ENCODE peak calls at places on chromosomes 1 and 21, in ten cellular contexts. Z is IMR-90; Y is GM23248; X is sigmoid colon; S is nucleus accumbens; T is caudate nucleus; O is stimulated activated CD8-positive, alpha-beta memory T cell treated with anti-CD3 and anti-CD28 coated beads, Interleukin-4, amount 100 ng/mL, for 24 hours; L is T47D; R is WTC11; J is PC-3. A is an unnamed sample.

GRCh38 chr1:15012822-15013221 is 140.7 kb upstream of the TMEM51 start:
- DNase-seq in Z (no peak), Y (no peak), X (no peak), S (no peak), T (no peak), O (no peak), L (no peak), R (no peak), J (no peak), A (no peak)

GRCh38 chr1:246110343-246111219 is 396.5 kb downstream of the SMYD3 start:
- DNase-seq in Z (peak; percentile 78), Y (peak; percentile 5), X (peak; percentile 90), S (no peak), T (no peak), O (no peak), L (no peak), R (no peak), J (no peak), A (no peak)

GRCh38 chr21:37505963-37506362 is 139.4 kb downstream of the DYRK1A start:
- DNase-seq in Z (no peak), Y (no peak), X (no peak), S (no peak), T (no peak), O (no peak), L (no peak), R (no peak), J (no peak), A (no peak)

GRCh38 chr1:39204441-39205081 is at the start of gene MACF1:
- DNase-seq in Z (peak; percentile 98), Y (peak; percentile 94), X (peak; percentile 92), S (peak; percentile 56), T (peak; percentile 23), O (no peak), L (no peak), R (no peak), J (peak; percentile 42), A (no peak)

GRCh38 chr1:28097100-28097472 is 8.7 kb upstream of the EYA3 start:
- DNase-seq in Z (no peak), Y (no peak), X (no peak), S (no peak), T (no peak), O (no peak), L (no peak), R (no peak), J (no peak), A (no peak)

GRCh38 chr1:1910033-1910465 is 5.0 kb upstream of the CALML6 start:
- DNase-seq in Z (no peak), Y (no peak), X (peak; percentile 61), S (no peak), T (no peak), O (no peak), L (no peak), R (no peak), J (no peak), A (no peak)

GRCh38 chr1:226404063-226404903 is 3.6 kb downstream of the PARP1 start:
- DNase-seq in Z (peak; percentile 68), Y (peak; percentile 32), X (no peak), S (no peak), T (no peak), O (no peak), L (no peak), R (no peak), J (peak; percentile 18), A (no peak)

GRCh38 chr21:34553199-34553952 is 41.4 kb upstream of the KCNE1 start:
- DNase-seq in Z (peak; percentile 82), Y (peak; percentile 88), X (no peak), S (no peak), T (no peak), O (no peak), L (no peak), R (no peak), J (peak; percentile 90), A (no peak)

GRCh38 chr1:169604781-169605560 is 18.7 kb upstream of the F5 start:
- DNase-seq in Z (no peak), Y (no peak), X (no peak), S (no peak), T (no peak), O (no peak), L (no peak), R (no peak), J (no peak), A (no peak)

GRCh38 chr1:147853391-147853790 is 49.2 kb upstream of the GJA8 start:
- DNase-seq in Z (peak; percentile 11), Y (peak; percentile 71), X (no peak), S (no peak), T (no peak), O (no peak), L (no peak), R (no peak), J (peak; percentile 22), A (no peak)

GRCh38 chr1:1240822-1241587 is 5.5 kb downstream of the C1QTNF12 start:
- DNase-seq in Z (no peak), Y (peak; percentile 38), X (no peak), S (no peak), T (no peak), O (no peak), L (peak; percentile 98), R (no peak), J (no peak), A (no peak)

GRCh38 chr1:228664399-228664914 is 70.8 kb upstream of the RHOU start:
- DNase-seq in Z (peak; percentile 50), Y (peak; percentile 71), X (peak; percentile 84), S (peak; percentile 74), T (peak; percentile 12), O (peak; percentile 62), L (peak; percentile 66), R (peak; percentile 84), J (peak; percentile 92), A (no peak)

GRCh38 chr1:207672525-207673130 is 27.7 kb downstream of the CR1L start:
- DNase-seq in Z (peak; percentile 21), Y (peak; percentile 59), X (no peak), S (peak; percentile 17), T (no peak), O (no peak), L (peak; percentile 64), R (peak; percentile 47), J (peak; percentile 86), A (no peak)

GRCh38 chr1:159009704-159010361 is at the start of gene IFI16:
- DNase-seq in Z (peak; percentile 96), Y (peak; percentile 97), X (peak; percentile 69), S (peak; percentile 23), T (no peak), O (no peak), L (no peak), R (no peak), J (peak; percentile 48), A (no peak)

GRCh38 chr1:32539584-32540571 is 651 bp downstream of the ZBTB8A start:
- DNase-seq in Z (peak; percentile 54), Y (peak; percentile 79), X (peak; percentile 59), S (peak; percentile 2), T (peak; percentile 14), O (no peak), L (peak; percentile 34), R (peak; percentile 54), J (peak; percentile 50), A (no peak)

GRCh38 chr21:41623945-41624344 is 116.0 kb upstream of the TMPRSS2 start:
- DNase-seq in Z (no peak), Y (no peak), X (no peak), S (no peak), T (no peak), O (no peak), L (no peak), R (no peak), J (no peak), A (no peak)

GRCh38 chr21:46121286-46122221 is 23.6 kb downstream of the COL6A2 start:
- DNase-seq in Z (no peak), Y (no peak), X (peak; percentile 67), S (no peak), T (no peak), O (no peak), L (no peak), R (peak; percentile 7), J (no peak), A (peak; percentile 84)

GRCh38 chr1:108503062-108503740 is 53.1 kb downstream of the NBPF6 start:
- DNase-seq in Z (peak; percentile 58), Y (peak; percentile 77), X (no peak), S (no peak), T (no peak), O (no peak), L (no peak), R (no peak), J (peak; percentile 79), A (no peak)

GRCh38 chr1:75198163-75198562 is 64.0 kb downstream of the LHX8 start:
- DNase-seq in Z (no peak), Y (no peak), X (no peak), S (no peak), T (no peak), O (no peak), L (no peak), R (no peak), J (no peak), A (no peak)

GRCh38 chr21:15001773-15002647 is 62.8 kb downstream of the NRIP1 start:
- DNase-seq in Z (no peak), Y (no peak), X (no peak), S (no peak), T (no peak), O (no peak), L (no peak), R (no peak), J (no peak), A (no peak)

GRCh38 chr1:59564192-59564891 is 250.4 kb upstream of the HOOK1 start:
- DNase-seq in Z (no peak), Y (peak; percentile 42), X (no peak), S (no peak), T (no peak), O (no peak), L (no peak), R (no peak), J (no peak), A (no peak)

A was measured in mesenteric fat pad.